ENCODE peak calls at places on chromosomes 7 and 10, in eight cellular contexts. C is IMR-90; Q is gastrocnemius medialis; D is CD4-positive, CD25-positive, alpha-beta regulatory T cell; M is uterus; Y is fibroblast of lung; P is kidney; T is lung. X is an unnamed sample. For H3K4me1, the result is how much of the 10 kb centered on the place peaks cover.

GRCh38 chr7:69177941-69178494 is 420.3 kb upstream of the AUTS2 start:
- DNase-seq in C (no peak), Q (no peak), D (no peak), M (peak), Y (no peak), P (no peak), T (no peak), X (no peak)

GRCh38 chr10:13390604-13391522 is 42.8 kb upstream of the SEPHS1 start:
- DNase-seq in C (no peak), Q (no peak), D (no peak), M (no peak), Y (no peak), P (no peak), T (no peak), X (peak)

GRCh38 chr7:99791021-99791420 is 7.0 kb upstream of the CYP3A4 start:
- DNase-seq in C (peak), Q (no peak), D (no peak), M (no peak), Y (no peak), P (no peak), T (no peak), X (no peak)

GRCh38 chr10:49512121-49512809 is 26.7 kb downstream of the ERCC6 start:
- DNase-seq in C (peak), Q (no peak), D (no peak), M (no peak), Y (peak), P (no peak), T (no peak), X (peak)

GRCh38 chr10:6409982-6410694 is 169.9 kb downstream of the PRKCQ start:
- DNase-seq in C (peak), Q (peak), D (peak), M (peak), Y (peak), P (no peak), T (no peak), X (peak)

GRCh38 chr7:29146888-29147609 is 712 bp upstream of the CPVL start:
- DNase-seq in C (no peak), Q (peak), D (no peak), M (peak), Y (no peak), P (peak), T (no peak), X (peak)

GRCh38 chr7:117588352-117588794 is 108.5 kb downstream of the CFTR start:
- DNase-seq in C (peak), Q (no peak), D (no peak), M (no peak), Y (peak), P (no peak), T (no peak), X (no peak)

GRCh38 chr10:72855129-72855528 is 38.4 kb upstream of the OIT3 start:
- DNase-seq in C (no peak), Q (no peak), D (no peak), M (no peak), Y (no peak), P (no peak), T (no peak), X (no peak)

GRCh38 chr7:82578430-82578829 is 134.9 kb upstream of the CACNA2D1 start:
- DNase-seq in C (peak), Q (no peak), D (no peak), M (no peak), Y (peak), P (no peak), T (no peak), X (no peak)

GRCh38 chr10:88227342-88228018 is 355.6 kb downstream of the RNLS start:
- DNase-seq in C (peak), Q (peak), D (no peak), M (no peak), Y (peak), P (no peak), T (no peak), X (peak)

GRCh38 chr10:123147635-123148413 is at the start of gene HMX2:
- DNase-seq in C (no peak), Q (no peak), D (no peak), M (no peak), Y (no peak), P (peak), T (no peak), X (no peak)
- H3K4me1 ChIP-seq in C (under half), Q (under half), D (half or more), M (under half), Y (under half), P (under half), T (under half), X (under half)

DNA sequence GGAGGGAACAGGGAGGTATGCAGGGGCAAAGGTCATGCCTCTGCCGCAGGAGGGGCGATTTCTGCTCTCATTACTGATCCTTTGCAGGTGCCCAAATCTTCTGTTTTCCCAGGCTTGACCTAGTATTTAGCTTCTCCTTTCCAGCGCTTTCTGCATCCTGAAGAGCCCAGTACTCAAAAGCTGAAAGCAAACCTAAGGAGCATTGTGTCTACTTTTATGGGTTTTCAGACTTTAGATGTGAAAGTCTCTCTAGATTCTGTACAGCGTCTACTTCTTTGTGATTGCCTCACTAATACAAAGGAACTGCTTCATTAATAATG is 560 bp downstream of the GBF1 start:
- DNase-seq in C (no peak), Q (no peak), D (no peak), M (no peak), Y (no peak), P (no peak), T (no peak), X (no peak)
- H3K4me1 ChIP-seq in C (under half), Q (half or more), D (half or more), M (under half), Y (under half), P (under half), T (under half), X (under half)

GRCh38 chr10:113034008-113034407 is 84.0 kb downstream of the TCF7L2 start:
- DNase-seq in C (no peak), Q (no peak), D (no peak), M (no peak), Y (no peak), P (no peak), T (no peak), X (no peak)
- H3K4me1 ChIP-seq in C (under half), Q (under half), D (under half), M (under half), Y (under half), P (under half), T (under half), X (under half)

DNA sequence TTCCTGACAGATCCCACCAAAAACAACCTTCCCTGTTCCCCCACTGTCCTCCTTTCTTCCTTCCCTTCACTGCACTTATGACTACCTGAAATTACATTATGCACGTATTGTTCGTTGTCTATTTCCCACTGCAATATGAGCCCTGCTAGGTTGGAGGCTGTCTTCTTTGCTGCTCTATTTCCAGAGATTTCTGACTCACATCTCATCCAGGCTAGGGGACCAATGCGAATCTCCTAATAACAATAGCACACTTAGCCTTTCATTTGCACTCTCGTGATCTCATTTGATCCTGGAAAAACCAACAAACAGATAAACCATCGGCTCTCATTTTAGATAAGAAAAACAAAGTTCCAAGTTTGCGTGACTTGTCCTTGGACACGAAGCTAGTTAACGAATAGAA is 1.4 kb downstream of the ZNF438 start:
- DNase-seq in C (peak), Q (peak), D (no peak), M (no peak), Y (no peak), P (no peak), T (no peak), X (no peak)
- H3K4me1 ChIP-seq in C (under half), Q (under half), D (under half), M (under half), Y (under half), P (under half), T (under half), X (under half)

DNA sequence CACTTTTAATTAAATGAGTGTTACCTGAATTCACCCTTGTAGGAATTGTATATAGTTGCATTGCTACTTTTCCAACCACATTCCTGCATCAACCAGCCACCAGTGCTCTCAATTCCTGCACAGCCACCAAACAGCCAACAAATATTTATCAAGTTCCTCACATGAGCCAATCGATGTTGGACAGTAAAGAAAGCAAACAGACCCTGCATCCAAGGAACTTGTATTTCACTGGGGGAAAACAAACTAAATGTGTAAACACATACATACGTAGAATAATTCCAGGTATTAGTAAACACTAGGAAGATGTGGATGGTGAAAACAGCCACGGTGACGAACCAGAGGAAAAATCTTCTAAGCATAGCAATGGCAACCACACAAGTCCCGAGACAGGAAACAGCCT is 111.3 kb downstream of the XRCC2 start:
- DNase-seq in C (no peak), Q (no peak), D (no peak), M (no peak), Y (no peak), P (no peak), T (no peak), X (no peak)
- H3K4me1 ChIP-seq in C (under half), Q (under half), D (under half), M (under half), Y (under half), P (under half), T (under half), X (under half)

DNA sequence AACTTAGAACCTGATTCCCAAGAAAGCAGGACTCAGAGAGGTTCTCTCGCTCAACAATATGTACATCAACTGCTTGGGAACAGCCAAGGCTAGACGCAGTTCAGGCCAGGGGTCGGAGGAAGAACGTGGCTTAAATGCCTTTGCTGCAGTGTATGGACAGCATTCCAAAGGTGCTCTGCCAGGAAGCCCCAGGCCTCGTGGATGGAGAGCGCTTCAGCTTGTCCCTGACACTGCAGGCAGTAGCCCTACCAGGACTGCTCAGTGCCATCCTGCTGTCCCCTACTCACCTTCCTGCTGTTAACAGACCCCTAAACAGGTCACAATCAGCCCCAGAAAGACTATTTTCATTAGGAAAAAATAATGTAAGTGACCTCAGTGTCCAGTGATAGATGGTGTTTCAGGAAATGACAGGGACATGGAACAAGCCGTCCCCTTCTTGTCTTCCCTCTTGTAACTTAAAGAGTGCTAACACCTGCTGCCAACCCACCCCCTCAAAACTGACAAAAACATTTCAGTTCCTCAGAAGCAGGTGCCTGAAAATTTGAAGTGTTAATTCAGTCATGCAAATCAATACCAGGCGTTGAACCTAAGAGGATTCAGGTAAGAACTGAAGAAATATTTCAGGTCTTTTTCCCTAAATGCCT is 16.5 kb downstream of the CREB3L2 start:
- DNase-seq in C (peak), Q (no peak), D (no peak), M (no peak), Y (peak), P (no peak), T (no peak), X (no peak)
- H3K4me1 ChIP-seq in C (half or more), Q (under half), D (under half), M (under half), Y (under half), P (under half), T (under half), X (under half)

DNA sequence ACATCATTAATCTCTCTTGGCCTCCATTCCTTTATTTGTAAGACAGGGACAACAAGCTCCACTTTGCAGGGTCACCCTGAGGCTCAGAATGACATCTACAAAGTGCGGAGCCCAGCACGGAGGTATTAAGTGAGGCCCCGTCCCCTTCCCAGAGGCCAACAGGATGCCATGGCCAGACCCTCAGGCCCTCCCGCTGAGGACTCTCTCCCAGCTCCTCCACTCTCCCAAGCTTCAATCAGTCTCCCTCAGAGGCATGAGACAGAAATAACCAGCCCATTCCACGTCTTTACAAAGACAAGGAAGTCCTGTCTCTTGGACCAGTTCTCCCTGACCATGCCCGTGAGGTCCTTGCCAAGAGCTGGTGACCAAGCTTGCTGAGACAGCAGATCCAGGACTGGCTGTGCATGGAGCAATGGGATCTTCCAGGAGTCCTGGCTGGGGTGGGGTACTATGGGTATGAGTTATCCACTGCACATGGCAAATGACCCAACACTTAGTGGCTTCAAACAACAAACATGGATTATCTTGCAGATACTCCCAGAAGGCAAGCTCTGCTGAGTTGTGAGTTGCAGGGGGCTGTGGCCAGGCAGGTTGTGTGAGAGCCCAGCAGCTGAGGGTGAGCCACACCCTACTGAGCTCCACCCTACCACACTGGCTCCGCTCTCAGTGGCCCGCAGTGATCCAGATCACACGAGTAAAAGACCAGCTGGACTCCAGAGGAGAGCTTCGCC is 4.3 kb upstream of the PPIF start:
- DNase-seq in C (peak), Q (no peak), D (no peak), M (no peak), Y (peak), P (no peak), T (no peak), X (no peak)
- H3K4me1 ChIP-seq in C (under half), Q (under half), D (under half), M (under half), Y (under half), P (under half), T (under half), X (under half)

DNA sequence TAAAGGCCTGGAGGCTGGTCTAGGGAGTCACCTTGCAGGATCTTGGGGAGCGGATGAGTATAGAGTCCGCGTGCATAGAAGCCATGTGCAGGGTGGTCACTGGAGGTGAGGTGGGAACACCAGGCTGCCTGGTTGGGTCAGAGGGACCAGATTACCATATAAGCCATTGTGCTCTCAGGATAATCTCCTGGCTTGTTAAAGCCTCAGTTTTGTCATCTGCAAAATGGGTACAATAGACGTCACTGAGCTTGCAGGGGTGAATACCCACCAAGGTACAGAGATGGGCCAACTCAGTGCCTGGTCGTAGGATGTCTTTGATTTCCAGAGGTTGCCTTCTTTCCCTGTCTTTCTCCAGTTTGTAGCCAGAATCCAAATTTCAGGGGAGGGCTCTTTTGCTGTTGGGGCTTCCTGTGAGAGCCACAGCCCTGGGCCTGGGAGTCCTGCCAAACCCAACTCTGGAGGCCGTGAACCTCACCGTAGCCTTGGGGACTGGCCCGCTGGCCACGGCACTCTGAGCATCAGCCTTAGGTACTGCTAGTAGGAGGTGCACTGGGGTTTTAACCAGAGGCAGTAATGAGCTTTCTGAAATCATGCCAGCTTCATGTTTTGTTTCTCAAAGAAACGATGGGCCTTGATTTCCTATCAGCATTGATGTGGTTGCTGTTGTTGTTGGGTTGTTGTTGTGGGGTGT is 35.6 kb downstream of the ZMIZ1 start:
- DNase-seq in C (peak), Q (no peak), D (no peak), M (peak), Y (peak), P (peak), T (no peak), X (no peak)
- H3K4me1 ChIP-seq in C (half or more), Q (half or more), D (under half), M (under half), Y (under half), P (under half), T (under half), X (under half)

X was measured in A673.